ENCODE peak calls at places on chromosomes 4 and X, in four cellular contexts. E is tibial nerve, U is right lobe of liver, F is lower lobe of right lung. Z is an unnamed sample.

GRCh38 chr4:168183717-168184571 is 91.6 kb downstream of the ANXA10 start:
- DNase-seq in E (no peak), U (no peak), F (no peak), Z (no peak)

GRCh38 chr4:153207027-153207426 is 2.8 kb downstream of the TRIM2 start:
- DNase-seq in E (no peak), U (no peak), F (no peak), Z (no peak)

GRCh38 chrX:124001581-124001980 is 40.1 kb downstream of the STAG2 start:
- DNase-seq in E (no peak), U (no peak), F (no peak), Z (no peak)

GRCh38 chr4:99723555-99724450 is 66.2 kb upstream of the C4orf54 start:
- DNase-seq in E (no peak), U (peak; percentile 81), F (peak; percentile 48), Z (peak; percentile 73)

GRCh38 chrX:107677501-107677901 is 49.2 kb downstream of the PRPS1 start:
- DNase-seq in E (no peak), U (no peak), F (no peak), Z (peak; percentile 57)

GRCh38 chr4:37540486-37540885 is 145.7 kb downstream of the RELL1 start:
- DNase-seq in E (no peak), U (no peak), F (no peak), Z (no peak)

GRCh38 chrX:31298881-31299280 is 227.0 kb upstream of the FTHL17 start:
- DNase-seq in E (no peak), U (no peak), F (no peak), Z (no peak)

GRCh38 chr4:14568356-14568755 is 433.9 kb upstream of the CPEB2 start:
- DNase-seq in E (no peak), U (no peak), F (no peak), Z (no peak)

GRCh38 chr4:173805884-173806283 is 275.9 kb upstream of the HAND2 start:
- DNase-seq in E (no peak), U (no peak), F (no peak), Z (no peak)

GRCh38 chr4:57119054-57119651 is 9.0 kb upstream of the IGFBP7 start:
- DNase-seq in E (peak; percentile 37), U (no peak), F (no peak), Z (peak; percentile 76)

GRCh38 chr4:168743576-168743975 is 246.7 kb downstream of the PALLD start:
- DNase-seq in E (no peak), U (no peak), F (no peak), Z (no peak)

GRCh38 chrX:21975827-21976226 is 35.3 kb downstream of the SMS start:
- DNase-seq in E (no peak), U (no peak), F (no peak), Z (no peak)

GRCh38 chrX:41716767-41717473 is 7.1 kb upstream of the GPR82 start:
- DNase-seq in E (no peak), U (no peak), F (no peak), Z (no peak)

GRCh38 chr4:39820186-39820585 is 122.2 kb downstream of the UBE2K start:
- DNase-seq in E (no peak), U (no peak), F (no peak), Z (no peak)

DNA sequence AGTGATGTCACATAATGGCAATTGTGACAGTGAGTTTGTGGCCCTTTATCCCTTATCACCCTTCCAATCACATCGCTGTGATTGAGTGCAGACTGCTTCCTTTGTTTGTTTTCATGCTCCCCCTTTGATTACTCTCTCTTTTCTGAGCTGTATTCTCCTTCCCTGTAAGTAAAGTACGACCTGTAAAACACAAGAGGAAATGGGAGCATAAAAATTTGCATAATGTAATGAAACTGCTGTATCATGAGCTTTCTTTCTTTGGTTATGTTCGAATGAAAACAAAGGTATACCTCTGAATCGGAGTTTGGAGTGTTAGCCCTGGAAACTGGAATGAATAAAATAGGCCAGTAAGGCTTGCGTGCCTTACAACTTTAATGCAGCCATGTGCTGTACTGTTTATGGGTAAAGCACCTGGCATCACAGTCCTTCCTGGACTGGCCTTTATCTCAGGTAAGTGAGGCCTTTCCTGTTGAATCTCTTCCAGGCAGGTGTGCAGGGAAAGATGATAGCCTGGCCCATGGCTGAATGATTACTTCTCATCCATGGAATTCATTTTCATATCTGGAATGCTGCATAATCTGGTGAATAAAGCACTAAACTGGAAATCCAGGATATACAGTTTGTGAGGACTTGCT is 26.6 kb upstream of the HS3ST1 start:
- DNase-seq in E (no peak), U (no peak), F (no peak), Z (no peak)
- H3K27ac ChIP-seq in E (no peak overlapping the region), U (no peak overlapping the region), F (no peak overlapping the region), Z (no peak overlapping the region)

GRCh38 chr4:33339762-33340161 is 2619.6 kb downstream of the PCDH7 start:
- DNase-seq in E (no peak), U (no peak), F (no peak), Z (no peak)
- H3K4me1 ChIP-seq in E (no peaks in the 10 kb centered on the region), U (no peaks in the 10 kb centered on the region), F (no peaks in the 10 kb centered on the region), Z (no peaks in the 10 kb centered on the region)

DNA sequence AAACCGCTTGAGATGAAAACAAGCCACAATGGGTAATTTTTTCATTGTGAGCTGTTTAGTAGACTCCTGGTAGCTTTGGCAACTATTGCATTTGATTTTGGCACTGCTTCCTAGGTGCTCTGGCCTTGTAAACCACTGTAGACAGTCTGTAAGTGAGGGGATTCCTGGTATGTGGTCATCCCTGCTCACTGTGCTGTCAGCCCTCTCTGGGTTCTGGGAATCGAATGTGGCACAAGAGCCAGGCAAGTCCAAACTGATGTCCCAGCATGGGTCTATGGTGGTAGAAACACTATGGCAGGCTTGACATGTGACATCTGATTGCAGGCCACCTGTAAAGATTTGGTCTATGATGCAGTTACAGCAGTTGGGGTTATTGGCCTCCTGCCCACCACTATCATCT is 2.5 kb downstream of the USP51 start:
- DNase-seq in E (no peak), U (no peak), F (no peak), Z (no peak)
- H3K27ac ChIP-seq in E (no peak overlapping the region), U (no peak overlapping the region), F (no peak overlapping the region), Z (no peak overlapping the region)

GRCh38 chr4:152094851-152095700 is 334.3 kb upstream of the GATB start:
- DNase-seq in E (no peak), U (no peak), F (no peak), Z (no peak)
- H3K4me1 ChIP-seq in E (no peaks in the 10 kb centered on the region), U (no peaks in the 10 kb centered on the region), F (no peaks in the 10 kb centered on the region), Z (no peaks in the 10 kb centered on the region)

GRCh38 chr4:121783210-121783609 is 17.9 kb upstream of the EXOSC9 start:
- DNase-seq in E (no peak), U (no peak), F (no peak), Z (no peak)
- H3K27ac ChIP-seq in E (no peak overlapping the region), U (no peak overlapping the region), F (no peak overlapping the region), Z (no peak overlapping the region)

GRCh38 chr4:124428648-124429047 is 283.9 kb downstream of the ANKRD50 start:
- DNase-seq in E (no peak), U (no peak), F (no peak), Z (no peak)

GRCh38 chr4:124427095-124427767 is 285.3 kb downstream of the ANKRD50 start:
- DNase-seq in E (no peak), U (peak; percentile 37), F (no peak), Z (no peak)

GRCh38 chr4:124426279-124426678 is 286.3 kb downstream of the ANKRD50 start:
- DNase-seq in E (no peak), U (no peak), F (no peak), Z (no peak)

GRCh38 chr4:124420166-124420695 is 292.3 kb downstream of the ANKRD50 start:
- DNase-seq in E (no peak), U (no peak), F (no peak), Z (no peak)

GRCh38 chr4:124423160-124423559 is 289.4 kb downstream of the ANKRD50 start:
- DNase-seq in E (no peak), U (no peak), F (no peak), Z (no peak)
- H3K4me1 ChIP-seq in E (no peaks in the 10 kb centered on the region), U (peaks cover 9% of the 10 kb centered on the region), F (peaks cover 14% of the 10 kb centered on the region), Z (peaks cover 1% of the 10 kb centered on the region)